ENCODE peak calls at places on chromosomes 6 and 20, in seven cellular contexts. K is activated CD8-positive, alpha-beta memory T cell treated with anti-CD3 and anti-CD28 coated beads, Interleukin-2, amount 50 U/mL, for 48 hours; A is NAMALWA; C is effector CD4-positive, alpha-beta T cell; X is NCI-H1105 treated with DMSO at 0.1 percent for 48 hours; B is AG20443; O is iPS DF 19.7. J is an unnamed sample.

GRCh38 chr6:39197521-39198500 is 31.5 kb downstream of the KCNK5 start:
- DNase-seq in A (peak), C (no peak), K (no peak), O (no peak), B (no peak), X (no peak), J (no peak)

GRCh38 chr6:47478233-47479155 is 905 bp downstream of the CD2AP start:
- DNase-seq in C (no peak), O (no peak), X (peak), A (peak), B (peak), K (no peak), J (peak)

GRCh38 chr6:109056661-109057060 is 38.0 kb downstream of the SESN1 start:
- DNase-seq in O (no peak), X (no peak), C (no peak), A (no peak), B (no peak), K (no peak), J (no peak)

GRCh38 chr6:44001318-44001868 is 125.9 kb downstream of the MRPL14 start:
- DNase-seq in A (peak), K (peak), O (no peak), X (no peak), C (no peak), B (no peak), J (peak)

GRCh38 chr6:16600026-16600425 is 161.2 kb downstream of the ATXN1 start:
- DNase-seq in K (no peak), C (no peak), X (no peak), B (no peak), A (no peak), O (no peak), J (peak)

GRCh38 chr20:1423625-1424106 is 30.8 kb upstream of the FKBP1A start:
- DNase-seq in B (peak), C (no peak), K (no peak), O (peak), A (peak), X (no peak), J (peak)

GRCh38 chr6:134347916-134348805 is 30.2 kb upstream of the SGK1 start:
- DNase-seq in C (no peak), X (no peak), A (no peak), O (no peak), B (peak), K (no peak), J (peak)

GRCh38 chr6:110554441-110554840 is 78.0 kb upstream of the SLC22A16 start:
- DNase-seq in K (no peak), B (no peak), C (no peak), A (no peak), O (no peak), X (no peak), J (no peak)

GRCh38 chr20:24149881-24150307 is 161.3 kb upstream of the GGTLC1 start:
- DNase-seq in A (peak), O (no peak), X (no peak), B (peak), C (no peak), K (no peak), J (no peak)

GRCh38 chr6:75551367-75551952 is 50.2 kb upstream of the SENP6 start:
- DNase-seq in O (no peak), A (no peak), B (no peak), C (no peak), K (no peak), X (no peak), J (no peak)

GRCh38 chr6:150891886-150892485 is 26.5 kb downstream of the MTHFD1L start:
- DNase-seq in X (peak), O (no peak), K (peak), A (peak), B (peak), C (peak), J (peak)

GRCh38 chr20:63706852-63707557 is 771 bp downstream of the ARFRP1 start:
- DNase-seq in K (peak), A (peak), B (peak), O (no peak), C (peak), X (peak), J (peak)

GRCh38 chr20:47181056-47181862 is 175.2 kb downstream of the ZMYND8 start:
- DNase-seq in C (no peak), X (no peak), O (no peak), B (peak), A (peak), K (no peak), J (peak)

GRCh38 chr6:87274660-87275273 is 47.6 kb upstream of the SMIM8 start:
- DNase-seq in O (no peak), C (no peak), K (no peak), X (no peak), B (peak), A (no peak), J (peak)

GRCh38 chr6:166736606-166737005 is 109.6 kb upstream of the RPS6KA2 start:
- DNase-seq in X (no peak), A (no peak), O (no peak), C (no peak), K (no peak), B (peak), J (no peak)

GRCh38 chr6:24522090-24522820 is 27.5 kb downstream of the ALDH5A1 start:
- DNase-seq in X (peak), A (peak), B (no peak), K (no peak), O (no peak), C (no peak), J (no peak)

GRCh38 chr6:21423106-21423854 is 170.3 kb upstream of the SOX4 start:
- DNase-seq in B (no peak), C (no peak), O (no peak), X (no peak), A (no peak), K (no peak), J (no peak)

GRCh38 chr20:3218307-3218988 is 9.2 kb downstream of the ITPA start:
- DNase-seq in K (peak), A (peak), X (no peak), O (no peak), C (peak), B (peak), J (peak)

GRCh38 chr6:71468841-71469750 is 180.5 kb downstream of the OGFRL1 start:
- DNase-seq in A (no peak), X (no peak), O (no peak), K (no peak), C (no peak), B (peak), J (peak)

GRCh38 chr6:154343473-154344308 is 12.9 kb downstream of the IPCEF1 start:
- DNase-seq in C (no peak), B (peak), X (no peak), A (peak), K (no peak), O (peak), J (peak)

GRCh38 chr20:1537731-1538058 is 19.8 kb downstream of the SIRPD start:
- DNase-seq in X (no peak), K (no peak), A (peak), C (no peak), O (no peak), B (no peak), J (no peak)

GRCh38 chr6:155765275-155766194 is 309.9 kb upstream of the NOX3 start:
- DNase-seq in X (no peak), C (no peak), O (no peak), K (no peak), B (peak), A (no peak), J (peak)

GRCh38 chr20:20010639-20011500 is 6.3 kb upstream of the NAA20 start:
- DNase-seq in B (peak), C (no peak), X (no peak), A (no peak), O (no peak), K (no peak), J (peak)

GRCh38 chr20:58224974-58225373 is 3.5 kb downstream of the ANKRD60 start:
- DNase-seq in O (no peak), K (no peak), B (no peak), C (no peak), X (no peak), A (no peak), J (peak)

GRCh38 chr20:43583982-43584432 is 6.7 kb upstream of the IFT52 start:
- DNase-seq in K (no peak), A (peak), O (no peak), X (no peak), B (peak), C (no peak), J (peak)

GRCh38 chr6:3724451-3725144 is 26.9 kb downstream of the PXDC1 start:
- DNase-seq in K (no peak), B (peak), C (no peak), X (no peak), A (no peak), O (no peak), J (peak)

GRCh38 chr6:105321207-105321606 is 81.7 kb downstream of the PREP start:
- DNase-seq in O (no peak), C (no peak), A (no peak), K (no peak), X (peak), B (no peak), J (no peak)

GRCh38 chr20:57627972-57628650 is 7.9 kb upstream of the ZBP1 start:
- DNase-seq in K (peak), B (peak), O (no peak), A (peak), X (no peak), C (peak), J (peak)

GRCh38 chr6:53179961-53180651 is 31.5 kb upstream of the GCM1 start:
- DNase-seq in B (no peak), O (no peak), C (peak), X (peak), A (peak), K (no peak), J (no peak)

GRCh38 chr6:154403803-154404202 is 47.2 kb upstream of the IPCEF1 start:
- DNase-seq in B (peak), O (no peak), C (no peak), A (no peak), X (peak), K (no peak), J (peak)

GRCh38 chr6:13248549-13248948 is 79.8 kb downstream of the TBC1D7 start:
- DNase-seq in X (peak), O (no peak), C (no peak), A (no peak), K (no peak), B (no peak), J (no peak)

GRCh38 chr20:33169176-33169794 is 1.3 kb downstream of the BPIFA2 start:
- DNase-seq in C (no peak), B (no peak), O (no peak), A (peak), X (no peak), K (peak), J (no peak)

GRCh38 chr6:107179004-107179403 is 63.7 kb upstream of the BEND3 start:
- DNase-seq in X (peak), A (peak), C (no peak), K (no peak), O (no peak), B (no peak), J (no peak)

GRCh38 chr20:7868108-7868507 is 72.2 kb downstream of the HAO1 start:
- DNase-seq in A (no peak), K (no peak), X (no peak), B (no peak), O (no peak), C (no peak), J (no peak)

GRCh38 chr20:44211177-44212039 is 837 bp upstream of the OSER1 start:
- DNase-seq in C (no peak), K (no peak), A (no peak), X (peak), O (no peak), B (peak), J (peak)

GRCh38 chr6:33313709-33314514 is at the start of gene TAPBP:
- DNase-seq in A (peak), O (no peak), C (peak), B (peak), X (peak), K (peak), J (peak)

GRCh38 chr6:111534366-111534765 is 51.3 kb upstream of the REV3L start:
- DNase-seq in A (peak), C (no peak), X (peak), O (no peak), B (no peak), K (no peak), J (no peak)